ENCODE peak calls at places on chromosomes 6 and 20, in nine cellular contexts. One of them, this sample, is unnamed.

GRCh38 chr6:3356824-3357420 is 98.2 kb downstream of the PSMG4 start:
- DNase-seq in ovary: no peak
- DNase-seq in erythroblast: no peak
- DNase-seq in lower leg skin: no peak
- DNase-seq in heart left ventricle: no peak
- DNase-seq in IMR-90: no peak
- DNase-seq in adrenal gland: no peak
- DNase-seq in stomach: no peak
- DNase-seq in NB4: no peak
- DNase-seq in this sample: no peak

GRCh38 chr20:53284141-53285055 is 309.2 kb downstream of the ZNF217 start:
- DNase-seq in adrenal gland: no peak
- DNase-seq in ovary: no peak
- DNase-seq in IMR-90: no peak
- DNase-seq in heart left ventricle: no peak
- DNase-seq in erythroblast: no peak
- DNase-seq in stomach: no peak
- DNase-seq in NB4: no peak
- DNase-seq in lower leg skin: no peak
- DNase-seq in this sample: no peak

GRCh38 chr6:42407379-42407778 is 44.3 kb downstream of the TRERF1 start:
- DNase-seq in erythroblast: no peak
- DNase-seq in adrenal gland: no peak
- DNase-seq in IMR-90: peak
- DNase-seq in heart left ventricle: no peak
- DNase-seq in NB4: no peak
- DNase-seq in stomach: no peak
- DNase-seq in lower leg skin: no peak
- DNase-seq in ovary: no peak
- DNase-seq in this sample: peak

GRCh38 chr6:40148882-40149573 is 214.8 kb upstream of the MOCS1 start:
- DNase-seq in IMR-90: no peak
- DNase-seq in stomach: no peak
- DNase-seq in lower leg skin: no peak
- DNase-seq in adrenal gland: no peak
- DNase-seq in NB4: peak
- DNase-seq in ovary: no peak
- DNase-seq in erythroblast: no peak
- DNase-seq in heart left ventricle: no peak
- DNase-seq in this sample: no peak

GRCh38 chr20:24257171-24257570 is 212.3 kb upstream of the SYNDIG1 start:
- DNase-seq in ovary: no peak
- DNase-seq in heart left ventricle: no peak
- DNase-seq in lower leg skin: no peak
- DNase-seq in erythroblast: no peak
- DNase-seq in NB4: no peak
- DNase-seq in adrenal gland: no peak
- DNase-seq in IMR-90: no peak
- DNase-seq in stomach: no peak
- DNase-seq in this sample: no peak

GRCh38 chr20:49280463-49281058 is 2.7 kb upstream of the ZNFX1 start:
- DNase-seq in NB4: peak
- DNase-seq in heart left ventricle: no peak
- DNase-seq in adrenal gland: no peak
- DNase-seq in lower leg skin: no peak
- DNase-seq in erythroblast: peak
- DNase-seq in stomach: no peak
- DNase-seq in IMR-90: no peak
- DNase-seq in ovary: no peak
- DNase-seq in this sample: no peak

GRCh38 chr6:257031-257725 is 35.1 kb upstream of the DUSP22 start:
- DNase-seq in NB4: peak
- DNase-seq in ovary: no peak
- DNase-seq in stomach: no peak
- DNase-seq in heart left ventricle: no peak
- DNase-seq in lower leg skin: no peak
- DNase-seq in erythroblast: no peak
- DNase-seq in adrenal gland: no peak
- DNase-seq in IMR-90: peak
- DNase-seq in this sample: no peak

GRCh38 chr6:132190815-132191175 is 210.5 kb downstream of the MOXD1 start:
- DNase-seq in IMR-90: peak
- DNase-seq in lower leg skin: no peak
- DNase-seq in ovary: no peak
- DNase-seq in erythroblast: no peak
- DNase-seq in NB4: no peak
- DNase-seq in heart left ventricle: no peak
- DNase-seq in adrenal gland: no peak
- DNase-seq in stomach: no peak
- DNase-seq in this sample: no peak

GRCh38 chr20:61561111-61561830 is 309.2 kb downstream of the CDH4 start:
- DNase-seq in NB4: no peak
- DNase-seq in erythroblast: no peak
- DNase-seq in IMR-90: no peak
- DNase-seq in ovary: no peak
- DNase-seq in lower leg skin: no peak
- DNase-seq in stomach: no peak
- DNase-seq in heart left ventricle: no peak
- DNase-seq in adrenal gland: no peak
- DNase-seq in this sample: no peak

GRCh38 chr6:157229219-157229607 is 94.1 kb downstream of the TMEM242 start:
- DNase-seq in IMR-90: no peak
- DNase-seq in NB4: no peak
- DNase-seq in stomach: no peak
- DNase-seq in lower leg skin: no peak
- DNase-seq in erythroblast: no peak
- DNase-seq in ovary: no peak
- DNase-seq in heart left ventricle: no peak
- DNase-seq in adrenal gland: no peak
- DNase-seq in this sample: no peak

GRCh38 chr6:20589266-20589665 is 55.0 kb downstream of the CDKAL1 start:
- DNase-seq in heart left ventricle: no peak
- DNase-seq in ovary: no peak
- DNase-seq in NB4: peak
- DNase-seq in adrenal gland: no peak
- DNase-seq in lower leg skin: no peak
- DNase-seq in IMR-90: no peak
- DNase-seq in stomach: no peak
- DNase-seq in erythroblast: no peak
- DNase-seq in this sample: no peak

GRCh38 chr6:76707630-76708029 is 635.2 kb upstream of the IMPG1 start:
- DNase-seq in adrenal gland: no peak
- DNase-seq in stomach: no peak
- DNase-seq in NB4: no peak
- DNase-seq in heart left ventricle: no peak
- DNase-seq in lower leg skin: no peak
- DNase-seq in ovary: no peak
- DNase-seq in IMR-90: no peak
- DNase-seq in erythroblast: no peak
- DNase-seq in this sample: no peak

GRCh38 chr6:75431379-75431778 is 62.2 kb downstream of the FILIP1 start:
- DNase-seq in IMR-90: peak
- DNase-seq in erythroblast: no peak
- DNase-seq in heart left ventricle: peak
- DNase-seq in NB4: no peak
- DNase-seq in stomach: no peak
- DNase-seq in adrenal gland: peak
- DNase-seq in lower leg skin: no peak
- DNase-seq in ovary: no peak
- DNase-seq in this sample: no peak

GRCh38 chr6:19181252-19181651 is 655.9 kb upstream of the ID4 start:
- DNase-seq in IMR-90: no peak
- DNase-seq in NB4: no peak
- DNase-seq in adrenal gland: no peak
- DNase-seq in stomach: no peak
- DNase-seq in heart left ventricle: no peak
- DNase-seq in ovary: no peak
- DNase-seq in erythroblast: no peak
- DNase-seq in lower leg skin: no peak
- DNase-seq in this sample: no peak

GRCh38 chr6:68638225-68638900 is 3.3 kb downstream of the ADGRB3 start:
- DNase-seq in stomach: peak
- DNase-seq in adrenal gland: no peak
- DNase-seq in ovary: peak
- DNase-seq in IMR-90: peak
- DNase-seq in erythroblast: peak
- DNase-seq in NB4: peak
- DNase-seq in heart left ventricle: no peak
- DNase-seq in lower leg skin: no peak
- DNase-seq in this sample: no peak

GRCh38 chr6:167974644-167975344 is 22.7 kb upstream of the KIF25 start:
- DNase-seq in erythroblast: no peak
- DNase-seq in heart left ventricle: no peak
- DNase-seq in stomach: no peak
- DNase-seq in lower leg skin: no peak
- DNase-seq in NB4: no peak
- DNase-seq in adrenal gland: no peak
- DNase-seq in IMR-90: peak
- DNase-seq in ovary: no peak
- DNase-seq in this sample: no peak

GRCh38 chr6:11315743-11316437 is 83.4 kb upstream of the NEDD9 start:
- DNase-seq in stomach: no peak
- DNase-seq in adrenal gland: no peak
- DNase-seq in NB4: no peak
- DNase-seq in ovary: no peak
- DNase-seq in lower leg skin: no peak
- DNase-seq in IMR-90: peak
- DNase-seq in heart left ventricle: no peak
- DNase-seq in erythroblast: no peak
- DNase-seq in this sample: no peak

GRCh38 chr6:11318835-11319813 is 86.7 kb upstream of the NEDD9 start:
- DNase-seq in stomach: no peak
- DNase-seq in heart left ventricle: peak
- DNase-seq in IMR-90: no peak
- DNase-seq in erythroblast: no peak
- DNase-seq in ovary: no peak
- DNase-seq in adrenal gland: no peak
- DNase-seq in NB4: no peak
- DNase-seq in lower leg skin: no peak
- DNase-seq in this sample: no peak

GRCh38 chr6:11322252-11322885 is 89.9 kb upstream of the NEDD9 start:
- DNase-seq in erythroblast: no peak
- DNase-seq in stomach: no peak
- DNase-seq in ovary: no peak
- DNase-seq in lower leg skin: no peak
- DNase-seq in NB4: peak
- DNase-seq in heart left ventricle: no peak
- DNase-seq in IMR-90: no peak
- DNase-seq in adrenal gland: no peak
- DNase-seq in this sample: no peak

GRCh38 chr6:11320914-11321549 is 88.6 kb upstream of the NEDD9 start:
- DNase-seq in erythroblast: no peak
- DNase-seq in heart left ventricle: no peak
- DNase-seq in adrenal gland: no peak
- DNase-seq in NB4: no peak
- DNase-seq in lower leg skin: no peak
- DNase-seq in IMR-90: no peak
- DNase-seq in ovary: no peak
- DNase-seq in stomach: no peak
- DNase-seq in this sample: no peak

GRCh38 chr6:11317885-11318771 is 85.7 kb upstream of the NEDD9 start:
- DNase-seq in stomach: peak
- DNase-seq in IMR-90: peak
- DNase-seq in lower leg skin: peak
- DNase-seq in erythroblast: no peak
- DNase-seq in NB4: peak
- DNase-seq in ovary: peak
- DNase-seq in heart left ventricle: peak
- DNase-seq in adrenal gland: peak
- DNase-seq in this sample: peak
- TF ChIP-seq POLR2A in stomach: no peak
- TF ChIP-seq POLR2A in IMR-90: no peak
- TF ChIP-seq POLR2A in lower leg skin: no peak
- TF ChIP-seq POLR2A in erythroblast: no peak
- TF ChIP-seq POLR2A in NB4: no peak
- TF ChIP-seq POLR2A in ovary: no peak
- TF ChIP-seq POLR2A in heart left ventricle: no peak
- TF ChIP-seq POLR2A in adrenal gland: peak
- TF ChIP-seq POLR2A in this sample: no peak

DNA sequence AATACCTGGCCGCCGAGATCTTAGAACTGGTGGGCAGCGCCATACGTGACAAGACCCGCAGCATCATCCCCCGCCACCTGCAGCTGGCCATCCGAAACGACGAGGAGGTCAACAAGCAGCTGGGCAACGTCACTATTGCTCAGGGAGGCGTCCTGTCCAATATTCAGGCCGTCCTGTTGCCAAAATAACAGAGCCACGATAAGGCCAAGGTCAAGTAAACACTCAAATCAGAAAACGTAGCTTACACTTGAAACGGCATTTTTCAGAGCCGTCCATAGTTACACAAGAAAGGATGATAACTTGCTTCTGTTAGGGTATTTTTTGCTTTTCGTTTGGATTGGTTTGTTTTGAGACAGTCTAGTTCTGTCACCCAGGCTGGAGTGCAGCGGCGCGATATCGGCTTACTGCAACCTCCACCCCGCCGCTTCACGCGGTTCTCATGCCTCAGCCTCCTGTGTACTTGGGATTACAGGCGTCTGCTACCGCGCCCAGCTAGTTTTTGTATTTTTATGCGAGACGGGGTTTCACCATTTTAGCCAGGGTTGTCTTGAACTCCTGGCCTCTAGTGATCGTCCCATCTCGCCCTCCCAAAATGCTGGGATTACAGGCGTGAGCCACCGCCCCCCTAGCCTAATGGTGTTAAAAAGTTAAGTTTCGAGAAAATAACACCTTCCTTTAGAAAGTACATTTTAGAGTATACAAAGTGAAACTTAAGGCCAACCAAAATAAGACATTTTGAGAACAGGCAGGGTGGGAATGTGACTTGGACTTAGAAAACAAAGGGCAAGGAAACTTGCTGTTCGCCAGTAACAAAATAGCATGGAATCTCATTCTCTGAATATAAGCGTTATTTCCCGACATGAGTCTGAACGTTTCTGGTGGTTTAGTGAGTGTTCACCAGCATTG is 42.8 kb upstream of the HFE start:
- DNase-seq in heart left ventricle: no peak
- DNase-seq in IMR-90: peak
- DNase-seq in erythroblast: peak
- DNase-seq in ovary: peak
- DNase-seq in adrenal gland: peak
- DNase-seq in NB4: peak
- DNase-seq in lower leg skin: no peak
- DNase-seq in stomach: no peak
- DNase-seq in this sample: no peak
- TF ChIP-seq POLR2A in heart left ventricle: no peak
- TF ChIP-seq POLR2A in IMR-90: no peak
- TF ChIP-seq POLR2A in erythroblast: peak
- TF ChIP-seq POLR2A in ovary: no peak
- TF ChIP-seq POLR2A in adrenal gland: no peak
- TF ChIP-seq POLR2A in NB4: peak
- TF ChIP-seq POLR2A in lower leg skin: no peak
- TF ChIP-seq POLR2A in stomach: no peak
- TF ChIP-seq POLR2A in this sample: peak

GRCh38 chr20:50346372-50347347 is 156.0 kb downstream of the CEBPB start:
- DNase-seq in erythroblast: no peak
- DNase-seq in adrenal gland: peak
- DNase-seq in NB4: no peak
- DNase-seq in ovary: peak
- DNase-seq in lower leg skin: peak
- DNase-seq in IMR-90: peak
- DNase-seq in heart left ventricle: peak
- DNase-seq in stomach: peak
- DNase-seq in this sample: peak
- TF ChIP-seq POLR2A in erythroblast: no peak
- TF ChIP-seq POLR2A in adrenal gland: no peak
- TF ChIP-seq POLR2A in NB4: no peak
- TF ChIP-seq POLR2A in ovary: no peak
- TF ChIP-seq POLR2A in lower leg skin: no peak
- TF ChIP-seq POLR2A in IMR-90: no peak
- TF ChIP-seq POLR2A in heart left ventricle: no peak
- TF ChIP-seq POLR2A in stomach: no peak
- TF ChIP-seq POLR2A in this sample: no peak

GRCh38 chr6:27178001-27178730 is 69.3 kb upstream of the PRSS16 start:
- DNase-seq in NB4: peak
- DNase-seq in erythroblast: peak
- DNase-seq in lower leg skin: peak
- DNase-seq in ovary: peak
- DNase-seq in heart left ventricle: peak
- DNase-seq in stomach: peak
- DNase-seq in adrenal gland: peak
- DNase-seq in IMR-90: peak
- DNase-seq in this sample: no peak
- TF ChIP-seq POLR2A in NB4: peak
- TF ChIP-seq POLR2A in erythroblast: peak
- TF ChIP-seq POLR2A in lower leg skin: no peak
- TF ChIP-seq POLR2A in ovary: no peak
- TF ChIP-seq POLR2A in heart left ventricle: peak
- TF ChIP-seq POLR2A in stomach: no peak
- TF ChIP-seq POLR2A in adrenal gland: peak
- TF ChIP-seq POLR2A in IMR-90: peak
- TF ChIP-seq POLR2A in this sample: no peak